ENCODE peak calls at places on chromosomes 13 and 19, in four cellular contexts. N is heart left ventricle; C is naive thymus-derived CD4-positive, alpha-beta T cell; F is stomach. M is an unnamed sample.
A peak's percentile ranks its signal among the peaks of the same experiment; 100 is the strongest.

GRCh38 chr19:17647071-17648020 is 40.8 kb downstream of the UNC13A start:
- DNase-seq in C (no peak), N (no peak), F (no peak), M (no peak)

GRCh38 chr13:27194209-27194608 is 22.6 kb upstream of the USP12 start:
- DNase-seq in F (no peak), N (no peak), C (no peak), M (no peak)

GRCh38 chr13:45402641-45403040 is 15.5 kb downstream of the SLC25A30 start:
- DNase-seq in N (peak; percentile 53), C (no peak), F (no peak), M (no peak)

GRCh38 chr19:58054792-58055482 is 4.1 kb upstream of the ZNF135 start:
- DNase-seq in F (no peak), N (peak; percentile 73), C (no peak), M (no peak)

GRCh38 chr13:39107484-39108040 is 69.3 kb downstream of the NHLRC3 start:
- DNase-seq in F (no peak), N (no peak), C (no peak), M (no peak)

GRCh38 chr13:87677334-87678234 is 6.4 kb downstream of the SLITRK5 start:
- DNase-seq in N (no peak), C (no peak), F (no peak), M (no peak)

GRCh38 chr13:26342898-26343297 is 89.0 kb downstream of the CDK8 start:
- DNase-seq in F (no peak), C (no peak), N (no peak), M (no peak)

GRCh38 chr13:113489549-113490495 is 689 bp downstream of the DCUN1D2 start:
- DNase-seq in F (peak; percentile 38), N (peak; percentile 47), C (peak; percentile 27), M (peak; percentile 6)

GRCh38 chr19:45637890-45638667 is 1.1 kb downstream of the EML2 start:
- DNase-seq in C (no peak), N (no peak), F (peak; percentile 44), M (no peak)

GRCh38 chr19:13983213-13983889 is 22.8 kb downstream of the RFX1 start:
- DNase-seq in N (no peak), F (no peak), C (no peak), M (peak; percentile 56)

GRCh38 chr19:46115396-46116109 is 8.9 kb downstream of the IGFL3 start:
- DNase-seq in C (no peak), N (no peak), F (no peak), M (peak; percentile 9)

GRCh38 chr13:51282322-51282721 is 57.2 kb upstream of the SERPINE3 start:
- DNase-seq in F (peak; percentile 65), N (no peak), C (no peak), M (no peak)

GRCh38 chr19:54644056-54644455 is 13.8 kb downstream of the LILRB1 start:
- DNase-seq in C (no peak), F (peak; percentile 23), N (no peak), M (no peak)

GRCh38 chr13:82407321-82407720 is 1475.0 kb downstream of the SLITRK1 start:
- DNase-seq in C (no peak), N (no peak), F (no peak), M (no peak)

GRCh38 chr13:113758651-113759524 is at the start of gene TMEM255B:
- DNase-seq in F (peak; percentile 88), N (peak; percentile 88), C (peak; percentile 59), M (peak; percentile 53)

GRCh38 chr19:42199440-42200115 is 17.9 kb downstream of the DEDD2 start:
- DNase-seq in N (peak; percentile 67), F (peak; percentile 34), C (no peak), M (peak; percentile 50)

GRCh38 chr19:3440082-3440481 is 40.2 kb downstream of the SMIM24 start:
- DNase-seq in C (peak; percentile 35), F (peak; percentile 57), N (no peak), M (peak; percentile 29)

GRCh38 chr13:98436379-98436909 is 140.5 kb downstream of the STK24 start:
- DNase-seq in C (no peak), N (no peak), F (no peak), M (no peak)

GRCh38 chr19:2059422-2060201 is 8.6 kb upstream of the MKNK2 start:
- DNase-seq in F (peak; percentile 92), N (peak; percentile 82), C (no peak), M (no peak)

GRCh38 chr19:2056810-2057192 is 5.8 kb upstream of the MKNK2 start:
- DNase-seq in C (no peak), F (no peak), N (no peak), M (no peak)

GRCh38 chr19:2061093-2061935 is 10.3 kb upstream of the MKNK2 start:
- DNase-seq in F (peak; percentile 100), N (peak; percentile 99), C (peak; percentile 100), M (peak; percentile 99)

GRCh38 chr19:2057484-2058469 is 6.7 kb upstream of the MKNK2 start:
- DNase-seq in F (no peak), N (no peak), C (no peak), M (no peak)

DNA sequence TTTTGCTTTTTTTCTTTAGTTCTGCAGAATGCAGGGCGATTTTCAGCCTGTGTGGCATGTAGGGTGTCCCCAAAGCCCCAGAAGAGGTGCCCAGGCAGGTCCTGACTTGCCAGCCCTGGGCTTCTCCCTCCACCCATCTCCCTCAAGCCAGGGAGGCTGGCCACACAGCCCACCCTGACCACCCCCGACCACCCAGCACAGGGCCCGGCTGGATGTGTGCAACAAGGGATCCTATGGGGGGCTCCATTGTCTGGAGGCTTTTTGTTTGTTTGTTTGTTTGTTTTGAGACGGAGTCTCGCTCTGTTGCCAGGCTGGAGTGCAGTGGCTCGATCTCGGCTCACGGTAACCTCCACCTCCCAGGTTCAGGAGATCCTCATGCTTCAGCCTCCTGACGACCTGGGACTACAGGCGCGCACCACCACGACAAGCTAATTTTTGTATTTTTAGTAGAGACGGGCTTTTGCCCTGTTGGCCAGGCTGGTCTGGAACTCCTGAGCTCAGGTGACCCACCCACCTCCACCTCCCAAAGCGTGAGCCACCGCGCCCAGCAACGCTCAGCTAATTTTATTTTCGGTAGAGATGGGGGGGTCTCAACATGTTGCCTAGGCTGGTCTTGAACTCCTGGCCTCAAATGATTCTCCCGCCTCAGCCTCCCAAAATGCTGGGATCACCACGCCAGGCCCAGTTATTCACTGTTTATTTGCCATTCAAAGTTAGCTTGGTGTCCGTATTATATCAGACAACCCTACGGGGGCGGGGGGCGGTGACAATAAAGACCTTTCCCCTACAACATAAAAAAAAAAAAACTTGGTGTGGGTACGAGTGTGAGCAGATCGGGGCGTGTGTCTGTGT is 7.8 kb upstream of the MKNK2 start:
- DNase-seq in N (no peak), C (no peak), F (no peak), M (no peak)
- H3K4me1 ChIP-seq in N (peaks cover 72% of the 10 kb centered on the region), C (peaks cover 65% of the 10 kb centered on the region), F (peaks cover 83% of the 10 kb centered on the region), M (peaks cover 71% of the 10 kb centered on the region)

GRCh38 chr13:48491423-48492122 is 41.3 kb downstream of the RCBTB2 start:
- DNase-seq in N (no peak), C (no peak), F (no peak), M (no peak)
- H3K27ac ChIP-seq in N (peak overlapping the region; percentile 75), C (peak overlapping the region; percentile 74), F (peak overlapping the region; percentile 86), M (peak overlapping the region; percentile 79)

DNA sequence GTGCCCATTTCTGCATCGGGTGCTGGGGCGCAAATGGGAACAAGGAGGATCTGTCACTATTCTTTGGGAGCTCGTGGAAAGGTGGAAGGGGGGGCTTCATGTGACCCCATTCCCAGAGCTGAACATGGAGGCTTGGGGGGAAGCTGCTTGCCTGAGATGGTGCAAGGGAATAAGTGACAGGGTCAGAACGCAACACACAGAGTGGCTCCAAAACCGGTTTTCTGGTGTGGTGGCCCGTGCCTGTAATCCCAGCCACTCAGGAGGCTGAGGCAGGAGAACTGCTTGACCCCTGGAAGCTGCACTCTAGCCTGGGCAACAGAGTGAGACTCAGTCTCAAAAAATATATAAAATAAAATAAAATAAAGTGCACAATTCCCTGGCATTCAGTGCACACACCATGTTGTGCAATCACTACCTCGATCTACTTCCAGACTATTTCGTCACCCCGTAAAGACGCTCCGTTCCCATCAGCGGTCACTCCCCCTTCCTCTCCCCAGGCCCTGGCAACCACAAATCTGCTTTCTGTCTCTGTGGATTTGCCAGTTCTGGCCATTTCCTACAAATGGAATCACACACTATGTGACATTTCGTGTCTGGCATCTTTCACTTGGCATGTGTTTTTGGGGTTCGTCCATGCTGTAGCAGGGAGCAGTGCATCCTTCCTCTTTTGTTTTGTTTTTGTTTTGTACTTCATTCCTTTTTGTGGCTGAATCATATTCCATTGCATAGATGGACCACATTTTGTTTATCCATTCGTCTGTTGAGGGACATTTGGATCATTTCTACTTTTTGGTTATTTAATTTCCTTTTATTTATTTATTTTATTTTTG is 18.3 kb upstream of the COMP start:
- DNase-seq in C (no peak), F (peak; percentile 38), N (peak; percentile 57), M (no peak)
- H3K4me1 ChIP-seq in C (no peaks in the 10 kb centered on the region), F (no peaks in the 10 kb centered on the region), N (no peaks in the 10 kb centered on the region), M (no peaks in the 10 kb centered on the region)

GRCh38 chr19:48713864-48714755 is 5.4 kb downstream of the MAMSTR start:
- DNase-seq in F (peak; percentile 99), N (peak; percentile 99), C (peak; percentile 92), M (peak; percentile 96)
- H3K27ac ChIP-seq in F (peak overlapping the region; percentile 83), N (peak overlapping the region; percentile 90), C (peak overlapping the region; percentile 79), M (peak overlapping the region; percentile 68)

DNA sequence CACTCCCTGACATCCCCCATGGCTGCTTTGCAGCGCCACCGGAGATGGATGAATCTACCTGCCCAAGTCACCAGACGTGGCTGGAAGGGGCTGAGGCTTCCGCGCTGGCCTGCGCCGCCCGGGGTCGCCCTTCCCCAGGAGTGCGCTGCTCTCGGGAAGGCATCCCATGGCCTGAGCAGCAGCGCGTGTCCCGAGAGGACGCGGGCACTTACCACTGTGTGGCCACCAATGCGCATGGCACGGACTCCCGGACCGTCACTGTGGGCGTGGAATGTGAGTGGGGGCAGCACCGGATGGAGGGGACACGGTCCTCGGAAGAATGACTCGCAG is 4.6 kb downstream of the ICAM5 start:
- DNase-seq in F (no peak), N (no peak), C (no peak), M (no peak)
- H3K4me1 ChIP-seq in F (peaks cover 61% of the 10 kb centered on the region), N (peaks cover 48% of the 10 kb centered on the region), C (peaks cover 52% of the 10 kb centered on the region), M (peaks cover 68% of the 10 kb centered on the region)

GRCh38 chr19:39434123-39435076 is 1.3 kb downstream of the RPS16 start:
- DNase-seq in C (no peak), F (no peak), N (no peak), M (no peak)

GRCh38 chr19:39433480-39434079 is 2.2 kb downstream of the RPS16 start:
- DNase-seq in C (no peak), N (no peak), F (no peak), M (no peak)

GRCh38 chr19:39430675-39431593 is 4.8 kb downstream of the RPS16 start:
- DNase-seq in F (no peak), C (no peak), N (peak; percentile 52), M (peak; percentile 85)

GRCh38 chr19:39435499-39436349 is at the start of gene RPS16:
- DNase-seq in C (peak; percentile 93), N (peak; percentile 99), F (peak; percentile 99), M (peak; percentile 99)

GRCh38 chr19:39432677-39433025 is 3.1 kb downstream of the RPS16 start:
- DNase-seq in N (no peak), C (no peak), F (no peak), M (no peak)
- H3K27ac ChIP-seq in N (no peak overlapping the region), C (no peak overlapping the region), F (no peak overlapping the region), M (no peak overlapping the region)

GRCh38 chr19:18862976-18863842 is 31.4 kb downstream of the UPF1 start:
- DNase-seq in N (peak; percentile 14), C (no peak), F (no peak), M (no peak)
- H3K4me1 ChIP-seq in N (peaks cover 26% of the 10 kb centered on the region), C (no peaks in the 10 kb centered on the region), F (peaks cover 6% of the 10 kb centered on the region), M (no peaks in the 10 kb centered on the region)

DNA sequence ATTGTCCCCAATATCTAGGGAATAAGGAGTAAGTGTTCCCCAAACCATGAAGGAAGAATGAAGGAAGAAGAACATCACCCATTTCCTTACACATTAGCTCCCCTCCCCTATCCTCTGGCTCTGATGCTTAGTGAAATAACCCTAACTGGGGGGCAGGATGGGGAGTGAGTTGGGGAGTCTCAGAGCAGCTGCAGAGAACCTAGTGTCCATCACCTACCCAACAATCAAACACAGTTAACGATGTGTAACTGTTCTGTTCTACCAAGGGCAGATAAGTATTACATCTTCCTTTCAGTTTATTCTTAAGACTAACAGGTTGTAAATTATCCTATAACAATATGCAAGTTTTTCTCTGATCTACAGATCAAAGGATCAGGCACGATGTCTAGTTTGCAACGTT is 12.8 kb downstream of the ELF1 start:
- DNase-seq in C (no peak), N (no peak), F (no peak), M (no peak)
- H3K27ac ChIP-seq in C (peak overlapping the region; percentile 67), N (no peak overlapping the region), F (peak overlapping the region; percentile 69), M (peak overlapping the region; percentile 80)